ENCODE peak calls at places on chromosomes 11 and 22, in nine cellular contexts. One of them, this sample, is unnamed. For H3K9me3, the result is how much of the 10 kb centered on the place peaks cover.

GRCh38 chr11:125626381-125626950 is 1.5 kb downstream of the CHEK1 start:
- DNase-seq in HCT116: no peak
- DNase-seq in HepG2: peak
- DNase-seq in body of pancreas: no peak
- DNase-seq in transverse colon: no peak
- DNase-seq in adrenal gland: no peak
- DNase-seq in stomach: no peak
- DNase-seq in uterus: no peak
- DNase-seq in tibial nerve: no peak
- DNase-seq in this sample: no peak

GRCh38 chr11:33916736-33917135 is 24.9 kb upstream of the LMO2 start:
- DNase-seq in HCT116: no peak
- DNase-seq in HepG2: no peak
- DNase-seq in body of pancreas: no peak
- DNase-seq in transverse colon: no peak
- DNase-seq in adrenal gland: no peak
- DNase-seq in stomach: no peak
- DNase-seq in uterus: no peak
- DNase-seq in tibial nerve: no peak
- DNase-seq in this sample: no peak

GRCh38 chr11:48148749-48149148 is 67.9 kb upstream of the OR4B1 start:
- DNase-seq in HCT116: no peak
- DNase-seq in HepG2: no peak
- DNase-seq in body of pancreas: no peak
- DNase-seq in transverse colon: no peak
- DNase-seq in adrenal gland: no peak
- DNase-seq in stomach: no peak
- DNase-seq in uterus: no peak
- DNase-seq in tibial nerve: no peak
- DNase-seq in this sample: no peak

GRCh38 chr11:33268945-33269567 is 11.9 kb downstream of the HIPK3 start:
- DNase-seq in HCT116: no peak
- DNase-seq in HepG2: no peak
- DNase-seq in body of pancreas: no peak
- DNase-seq in transverse colon: no peak
- DNase-seq in adrenal gland: no peak
- DNase-seq in stomach: no peak
- DNase-seq in uterus: no peak
- DNase-seq in tibial nerve: no peak
- DNase-seq in this sample: no peak

GRCh38 chr11:1888811-1889526 is 2.7 kb downstream of the PRR33 start:
- DNase-seq in HCT116: no peak
- DNase-seq in HepG2: no peak
- DNase-seq in body of pancreas: peak
- DNase-seq in transverse colon: peak
- DNase-seq in adrenal gland: peak
- DNase-seq in stomach: peak
- DNase-seq in uterus: no peak
- DNase-seq in tibial nerve: no peak
- DNase-seq in this sample: peak

GRCh38 chr11:119625206-119625988 is 103.6 kb downstream of the NECTIN1 start:
- DNase-seq in HCT116: no peak
- DNase-seq in HepG2: no peak
- DNase-seq in body of pancreas: no peak
- DNase-seq in transverse colon: no peak
- DNase-seq in adrenal gland: no peak
- DNase-seq in stomach: no peak
- DNase-seq in uterus: no peak
- DNase-seq in tibial nerve: no peak
- DNase-seq in this sample: no peak

GRCh38 chr11:62324738-62325556 is 12.3 kb upstream of the ASRGL1 start:
- DNase-seq in HCT116: peak
- DNase-seq in HepG2: peak
- DNase-seq in body of pancreas: no peak
- DNase-seq in transverse colon: peak
- DNase-seq in adrenal gland: peak
- DNase-seq in stomach: no peak
- DNase-seq in uterus: no peak
- DNase-seq in tibial nerve: peak
- DNase-seq in this sample: no peak

GRCh38 chr11:76794371-76795284 is 11.5 kb downstream of the TSKU start:
- DNase-seq in HCT116: no peak
- DNase-seq in HepG2: no peak
- DNase-seq in body of pancreas: no peak
- DNase-seq in transverse colon: no peak
- DNase-seq in adrenal gland: peak
- DNase-seq in stomach: no peak
- DNase-seq in uterus: no peak
- DNase-seq in tibial nerve: no peak
- DNase-seq in this sample: no peak

GRCh38 chr22:31240011-31240410 is 27.9 kb downstream of the LIMK2 start:
- DNase-seq in HCT116: no peak
- DNase-seq in HepG2: no peak
- DNase-seq in body of pancreas: no peak
- DNase-seq in transverse colon: no peak
- DNase-seq in adrenal gland: no peak
- DNase-seq in stomach: no peak
- DNase-seq in uterus: no peak
- DNase-seq in tibial nerve: no peak
- DNase-seq in this sample: no peak

GRCh38 chr11:129093283-129093682 is 98.8 kb downstream of the ARHGAP32 start:
- DNase-seq in HCT116: no peak
- DNase-seq in HepG2: no peak
- DNase-seq in body of pancreas: no peak
- DNase-seq in transverse colon: no peak
- DNase-seq in adrenal gland: no peak
- DNase-seq in stomach: no peak
- DNase-seq in uterus: no peak
- DNase-seq in tibial nerve: no peak
- DNase-seq in this sample: no peak

GRCh38 chr11:60711316-60711715 is 11.9 kb downstream of the MS4A8 start:
- DNase-seq in HCT116: no peak
- DNase-seq in HepG2: no peak
- DNase-seq in body of pancreas: peak
- DNase-seq in transverse colon: no peak
- DNase-seq in adrenal gland: no peak
- DNase-seq in stomach: no peak
- DNase-seq in uterus: no peak
- DNase-seq in tibial nerve: no peak
- DNase-seq in this sample: no peak

GRCh38 chr22:44304354-44304753 is 8.4 kb downstream of the SHISAL1 start:
- DNase-seq in HCT116: no peak
- DNase-seq in HepG2: no peak
- DNase-seq in body of pancreas: no peak
- DNase-seq in transverse colon: no peak
- DNase-seq in adrenal gland: no peak
- DNase-seq in stomach: no peak
- DNase-seq in uterus: peak
- DNase-seq in tibial nerve: no peak
- DNase-seq in this sample: no peak

GRCh38 chr11:2746401-2747230 is 46.8 kb upstream of the KCNQ1OT1 start:
- DNase-seq in HCT116: no peak
- DNase-seq in HepG2: no peak
- DNase-seq in body of pancreas: peak
- DNase-seq in transverse colon: no peak
- DNase-seq in adrenal gland: no peak
- DNase-seq in stomach: no peak
- DNase-seq in uterus: no peak
- DNase-seq in tibial nerve: no peak
- DNase-seq in this sample: no peak

GRCh38 chr11:35619030-35619753 is 932 bp downstream of the FJX1 start:
- DNase-seq in HCT116: no peak
- DNase-seq in HepG2: no peak
- DNase-seq in body of pancreas: peak
- DNase-seq in transverse colon: peak
- DNase-seq in adrenal gland: peak
- DNase-seq in stomach: no peak
- DNase-seq in uterus: peak
- DNase-seq in tibial nerve: no peak
- DNase-seq in this sample: no peak

GRCh38 chr11:82796970-82797594 is 63.4 kb upstream of the FAM181B start:
- DNase-seq in HCT116: no peak
- DNase-seq in HepG2: no peak
- DNase-seq in body of pancreas: no peak
- DNase-seq in transverse colon: peak
- DNase-seq in adrenal gland: no peak
- DNase-seq in stomach: no peak
- DNase-seq in uterus: no peak
- DNase-seq in tibial nerve: peak
- DNase-seq in this sample: peak

GRCh38 chr11:122772945-122773344 is 65.4 kb upstream of the CRTAM start:
- DNase-seq in HCT116: no peak
- DNase-seq in HepG2: no peak
- DNase-seq in body of pancreas: no peak
- DNase-seq in transverse colon: no peak
- DNase-seq in adrenal gland: no peak
- DNase-seq in stomach: no peak
- DNase-seq in uterus: no peak
- DNase-seq in tibial nerve: no peak
- DNase-seq in this sample: no peak

GRCh38 chr11:86442420-86442819 is 67.7 kb downstream of the CCDC81 start:
- DNase-seq in HCT116: no peak
- DNase-seq in HepG2: no peak
- DNase-seq in body of pancreas: no peak
- DNase-seq in transverse colon: no peak
- DNase-seq in adrenal gland: no peak
- DNase-seq in stomach: no peak
- DNase-seq in uterus: no peak
- DNase-seq in tibial nerve: no peak
- DNase-seq in this sample: no peak

GRCh38 chr22:36411589-36412258 is 24.0 kb upstream of the MYH9 start:
- DNase-seq in HCT116: no peak
- DNase-seq in HepG2: peak
- DNase-seq in body of pancreas: peak
- DNase-seq in transverse colon: peak
- DNase-seq in adrenal gland: no peak
- DNase-seq in stomach: no peak
- DNase-seq in uterus: no peak
- DNase-seq in tibial nerve: no peak
- DNase-seq in this sample: no peak

DNA sequence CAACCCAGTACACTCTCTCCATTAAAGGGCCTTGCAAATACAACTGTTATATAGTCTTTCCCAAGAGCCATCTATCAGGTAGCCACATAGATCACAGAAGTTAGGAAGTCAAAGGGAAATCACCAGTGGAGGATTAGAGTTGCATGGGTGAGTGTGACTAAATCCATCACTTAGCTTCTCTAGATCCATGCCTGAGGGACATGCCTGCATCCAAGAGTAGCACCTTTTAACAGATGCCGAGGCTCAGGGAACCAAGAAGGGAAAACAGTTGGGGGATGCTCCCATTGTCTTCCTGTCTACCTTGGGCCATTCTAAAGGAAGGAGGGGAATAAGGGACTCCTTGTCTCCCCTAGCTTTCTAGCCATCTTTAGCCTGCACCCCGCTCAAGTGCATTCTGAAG is 77.9 kb downstream of the XRRA1 start:
- DNase-seq in HCT116: no peak
- DNase-seq in HepG2: no peak
- DNase-seq in body of pancreas: no peak
- DNase-seq in transverse colon: no peak
- DNase-seq in adrenal gland: no peak
- DNase-seq in stomach: no peak
- DNase-seq in uterus: no peak
- DNase-seq in tibial nerve: no peak
- DNase-seq in this sample: no peak
- H3K9me3 ChIP-seq in HCT116: under half
- H3K9me3 ChIP-seq in HepG2: half or more
- H3K9me3 ChIP-seq in body of pancreas: under half
- H3K9me3 ChIP-seq in transverse colon: half or more
- H3K9me3 ChIP-seq in adrenal gland: under half
- H3K9me3 ChIP-seq in stomach: half or more
- H3K9me3 ChIP-seq in uterus: half or more
- H3K9me3 ChIP-seq in tibial nerve: under half
- H3K9me3 ChIP-seq in this sample: under half

GRCh38 chr11:10293423-10294288 is at the start of gene SBF2:
- DNase-seq in HCT116: no peak
- DNase-seq in HepG2: peak
- DNase-seq in body of pancreas: peak
- DNase-seq in transverse colon: peak
- DNase-seq in adrenal gland: peak
- DNase-seq in stomach: peak
- DNase-seq in uterus: peak
- DNase-seq in tibial nerve: peak
- DNase-seq in this sample: peak
- TF ChIP-seq POLR2A in HCT116: peak
- TF ChIP-seq POLR2A in HepG2: peak
- TF ChIP-seq POLR2A in body of pancreas: peak
- TF ChIP-seq POLR2A in transverse colon: peak
- TF ChIP-seq POLR2A in adrenal gland: peak
- TF ChIP-seq POLR2A in stomach: no peak
- TF ChIP-seq POLR2A in uterus: peak
- TF ChIP-seq POLR2A in tibial nerve: peak
- TF ChIP-seq POLR2A in this sample: peak

DNA sequence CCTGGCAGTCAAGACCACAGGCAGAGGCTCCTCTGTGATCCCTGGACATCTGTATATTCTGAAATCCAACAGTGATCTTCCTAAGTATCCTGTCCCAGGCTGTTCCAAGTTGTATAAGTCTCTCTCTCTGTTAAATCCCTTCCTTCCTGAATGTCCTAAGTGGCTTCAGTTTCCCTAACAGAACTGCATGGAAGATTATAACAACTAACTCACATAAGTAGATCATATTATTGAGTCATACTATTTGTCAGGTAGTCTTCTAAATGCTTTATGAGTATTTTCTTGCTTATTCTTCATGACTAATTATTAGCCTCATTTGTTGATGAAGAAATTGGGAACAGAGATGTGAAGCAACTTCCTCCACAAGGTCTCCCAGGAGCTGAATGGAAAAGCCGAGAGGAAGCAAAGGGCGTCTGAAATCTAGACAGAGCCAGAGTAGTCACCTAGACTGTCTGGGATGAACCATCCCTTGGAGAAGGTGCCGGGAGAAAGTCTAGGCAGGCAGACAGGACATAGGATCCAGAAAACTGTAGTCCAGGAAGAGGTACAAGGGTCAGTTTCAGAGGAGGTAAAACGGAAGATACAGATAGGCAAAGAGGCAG is 93.2 kb upstream of the FAT3 start:
- DNase-seq in HCT116: no peak
- DNase-seq in HepG2: no peak
- DNase-seq in body of pancreas: no peak
- DNase-seq in transverse colon: no peak
- DNase-seq in adrenal gland: no peak
- DNase-seq in stomach: no peak
- DNase-seq in uterus: no peak
- DNase-seq in tibial nerve: no peak
- DNase-seq in this sample: peak
- H3K9me3 ChIP-seq in HCT116: under half
- H3K9me3 ChIP-seq in HepG2: under half
- H3K9me3 ChIP-seq in body of pancreas: under half
- H3K9me3 ChIP-seq in transverse colon: under half
- H3K9me3 ChIP-seq in adrenal gland: under half
- H3K9me3 ChIP-seq in stomach: under half
- H3K9me3 ChIP-seq in uterus: under half
- H3K9me3 ChIP-seq in tibial nerve: under half
- H3K9me3 ChIP-seq in this sample: under half

DNA sequence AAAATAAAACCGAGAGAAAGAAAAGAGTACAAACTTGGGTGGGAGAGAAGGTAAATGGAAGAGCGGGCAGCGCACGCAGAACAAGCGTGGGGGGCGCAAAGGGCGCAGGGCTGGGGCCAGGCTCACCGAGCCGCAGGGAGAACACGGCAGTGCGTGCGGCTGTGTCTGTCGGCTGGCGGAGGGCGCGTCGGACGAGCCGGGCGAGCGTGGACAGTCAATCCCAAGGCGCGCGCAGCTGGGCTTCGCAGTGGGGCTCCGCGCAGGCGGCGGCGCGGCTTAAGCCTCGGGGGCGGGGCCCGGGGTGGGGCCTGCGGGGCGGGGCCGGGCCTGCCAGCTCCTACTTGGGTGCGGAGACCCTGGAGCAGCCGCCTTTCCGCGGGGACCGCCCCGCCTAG is at the start of gene UCP2:
- DNase-seq in HCT116: no peak
- DNase-seq in HepG2: no peak
- DNase-seq in body of pancreas: peak
- DNase-seq in transverse colon: peak
- DNase-seq in adrenal gland: peak
- DNase-seq in stomach: peak
- DNase-seq in uterus: peak
- DNase-seq in tibial nerve: peak
- DNase-seq in this sample: peak
- TF ChIP-seq POLR2A in HCT116: no peak
- TF ChIP-seq POLR2A in HepG2: no peak
- TF ChIP-seq POLR2A in body of pancreas: no peak
- TF ChIP-seq POLR2A in transverse colon: no peak
- TF ChIP-seq POLR2A in adrenal gland: no peak
- TF ChIP-seq POLR2A in stomach: no peak
- TF ChIP-seq POLR2A in uterus: no peak
- TF ChIP-seq POLR2A in tibial nerve: no peak
- TF ChIP-seq POLR2A in this sample: no peak

This sample was measured in gastrocnemius medialis.